ENCODE peak calls at places on chromosomes 1 and 21, in six cellular contexts. W, S, Z, J, T and V are unnamed samples.

GRCh38 chr1:15736666-15737229 is 690 bp downstream of the SLC25A34 start:
- DNase-seq in W (no peak), S (no peak), Z (no peak), J (no peak), T (no peak), V (no peak)

GRCh38 chr1:230167419-230167852 is 100.4 kb downstream of the GALNT2 start:
- DNase-seq in W (peak), S (peak), Z (peak), J (peak), T (peak), V (peak)

GRCh38 chr1:3625151-3625907 is 514 bp downstream of the TPRG1L start:
- DNase-seq in W (peak), S (peak), Z (peak), J (peak), T (no peak), V (peak)

GRCh38 chr1:230315099-230315498 is 111.0 kb downstream of the PGBD5 start:
- DNase-seq in W (no peak), S (no peak), Z (no peak), J (no peak), T (no peak), V (no peak)

GRCh38 chr1:4149281-4149680 is 249.2 kb upstream of the C1orf174 start:
- DNase-seq in W (no peak), S (no peak), Z (no peak), J (no peak), T (no peak), V (no peak)

GRCh38 chr1:232473319-232473718 is 156.6 kb downstream of the SIPA1L2 start:
- DNase-seq in W (peak), S (no peak), Z (no peak), J (no peak), T (no peak), V (no peak)

GRCh38 chr1:154145986-154146385 is 8.9 kb downstream of the NUP210L start:
- DNase-seq in W (no peak), S (no peak), Z (no peak), J (no peak), T (no peak), V (no peak)

GRCh38 chr1:221408117-221408516 is 333.8 kb downstream of the DUSP10 start:
- DNase-seq in W (no peak), S (no peak), Z (no peak), J (no peak), T (no peak), V (no peak)

GRCh38 chr1:239719642-239720258 is 333.4 kb downstream of the CHRM3 start:
- DNase-seq in W (no peak), S (no peak), Z (no peak), J (no peak), T (no peak), V (peak)

GRCh38 chr1:206835186-206835585 is 30.2 kb upstream of the IL20 start:
- DNase-seq in W (no peak), S (no peak), Z (no peak), J (no peak), T (no peak), V (no peak)

GRCh38 chr1:154423303-154423987 is 18.3 kb downstream of the IL6R start:
- DNase-seq in W (no peak), S (no peak), Z (no peak), J (peak), T (no peak), V (no peak)

GRCh38 chr1:179888071-179888470 is 6.0 kb downstream of the TOR1AIP1 start:
- DNase-seq in W (no peak), S (no peak), Z (no peak), J (no peak), T (no peak), V (peak)

GRCh38 chr1:33387512-33388079 is 43.3 kb downstream of the PHC2 start:
- DNase-seq in W (no peak), S (no peak), Z (no peak), J (no peak), T (no peak), V (no peak)

GRCh38 chr1:240093120-240093961 is 1.7 kb downstream of the FMN2 start:
- DNase-seq in W (peak), S (no peak), Z (no peak), J (no peak), T (no peak), V (no peak)

GRCh38 chr1:116666747-116667576 is 571 bp downstream of the IGSF3 start:
- DNase-seq in W (no peak), S (no peak), Z (no peak), J (no peak), T (no peak), V (no peak)

GRCh38 chr1:245121523-245121922 is 33.3 kb upstream of the KIF26B start:
- DNase-seq in W (no peak), S (no peak), Z (no peak), J (no peak), T (no peak), V (no peak)

GRCh38 chr1:44621841-44622286 is 52.4 kb downstream of the TMEM53 start:
- DNase-seq in W (no peak), S (no peak), Z (no peak), J (no peak), T (no peak), V (no peak)

GRCh38 chr21:35178812-35179211 is 129.7 kb upstream of the RUNX1 start:
- DNase-seq in W (no peak), S (no peak), Z (no peak), J (peak), T (no peak), V (no peak)

GRCh38 chr1:227885648-227886502 is 61.9 kb downstream of the WNT9A start:
- DNase-seq in W (peak), S (no peak), Z (peak), J (no peak), T (no peak), V (no peak)

GRCh38 chr1:9448132-9449105 is 90.8 kb upstream of the SLC25A33 start:
- DNase-seq in W (no peak), S (no peak), Z (no peak), J (peak), T (no peak), V (peak)

GRCh38 chr1:114344656-114345055 is 166.3 kb downstream of the TRIM33 start:
- DNase-seq in W (no peak), S (no peak), Z (no peak), J (no peak), T (no peak), V (no peak)

GRCh38 chr1:84853743-84854721 is 39.0 kb downstream of the LPAR3 start:
- DNase-seq in W (peak), S (no peak), Z (no peak), J (peak), T (peak), V (peak)

GRCh38 chr1:60227581-60228252 is 154.1 kb upstream of the C1orf87 start:
- DNase-seq in W (no peak), S (no peak), Z (no peak), J (peak), T (no peak), V (no peak)

GRCh38 chr21:42312626-42313104 is 2.5 kb downstream of the TFF3 start:
- DNase-seq in W (no peak), S (no peak), Z (no peak), J (no peak), T (no peak), V (no peak)

GRCh38 chr1:56235909-56236510 is 343.4 kb downstream of the PLPP3 start:
- DNase-seq in W (no peak), S (peak), Z (no peak), J (no peak), T (no peak), V (no peak)

GRCh38 chr1:229689915-229690314 is 63.9 kb downstream of the URB2 start:
- DNase-seq in W (no peak), S (no peak), Z (no peak), J (no peak), T (no peak), V (no peak)

GRCh38 chr1:88973520-88974137 is 18.8 kb downstream of the KYAT3 start:
- DNase-seq in W (peak), S (peak), Z (peak), J (peak), T (no peak), V (peak)
- TF ChIP-seq MYC in W (no peak), S (no peak), Z (no peak), J (no peak), T (no peak), V (no peak)

GRCh38 chr1:172671591-172671990 is 12.7 kb downstream of the FASLG start:
- DNase-seq in W (peak), S (no peak), Z (no peak), J (no peak), T (no peak), V (no peak)
- TF ChIP-seq MYC in W (no peak), S (no peak), Z (no peak), J (no peak), T (no peak), V (no peak)

DNA sequence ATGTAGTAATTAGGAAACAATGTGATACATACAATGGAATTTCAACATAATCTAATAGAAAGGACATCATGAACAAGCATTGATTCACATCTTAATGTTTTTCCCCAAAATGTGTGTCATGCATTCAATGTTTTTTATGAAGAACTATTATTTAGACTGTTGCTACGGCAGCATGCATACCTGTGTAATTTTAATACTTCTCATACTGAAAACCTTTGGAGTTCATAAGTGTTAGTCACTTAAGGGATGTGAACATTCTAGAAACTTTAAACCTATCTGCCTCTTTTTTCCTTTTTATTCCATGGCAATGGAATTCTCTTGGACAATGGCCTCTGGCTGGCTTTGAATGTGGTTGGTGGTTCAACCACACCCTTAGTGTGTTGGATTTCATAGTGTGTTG is 48.6 kb downstream of the TMPRSS15 start:
- DNase-seq in W (no peak), S (no peak), Z (no peak), J (no peak), T (no peak), V (no peak)
- TF ChIP-seq MYC in W (no peak), S (no peak), Z (no peak), J (no peak), T (no peak), V (no peak)

DNA sequence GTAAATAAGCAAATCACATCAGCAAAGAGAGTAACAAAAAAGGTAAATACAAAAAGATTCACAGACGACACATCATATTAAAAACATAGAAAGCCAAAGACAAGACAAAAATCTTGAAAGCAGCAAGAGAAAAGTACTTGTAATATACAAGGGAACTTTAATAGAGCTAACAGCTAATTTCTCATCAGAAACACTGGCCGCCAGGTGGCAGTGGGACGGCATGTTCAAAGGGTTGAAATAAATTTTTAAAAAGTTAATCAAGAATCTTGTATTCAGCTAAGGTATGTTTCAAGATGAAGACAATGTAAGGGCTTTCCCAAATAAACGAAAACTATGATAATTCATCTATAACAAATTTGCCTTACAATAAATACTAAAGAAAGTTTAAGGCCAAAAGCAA is 358.1 kb downstream of the LRRIQ3 start:
- DNase-seq in W (peak), S (peak), Z (no peak), J (no peak), T (no peak), V (peak)
- TF ChIP-seq MYC in W (no peak), S (no peak), Z (no peak), J (no peak), T (no peak), V (no peak)

DNA sequence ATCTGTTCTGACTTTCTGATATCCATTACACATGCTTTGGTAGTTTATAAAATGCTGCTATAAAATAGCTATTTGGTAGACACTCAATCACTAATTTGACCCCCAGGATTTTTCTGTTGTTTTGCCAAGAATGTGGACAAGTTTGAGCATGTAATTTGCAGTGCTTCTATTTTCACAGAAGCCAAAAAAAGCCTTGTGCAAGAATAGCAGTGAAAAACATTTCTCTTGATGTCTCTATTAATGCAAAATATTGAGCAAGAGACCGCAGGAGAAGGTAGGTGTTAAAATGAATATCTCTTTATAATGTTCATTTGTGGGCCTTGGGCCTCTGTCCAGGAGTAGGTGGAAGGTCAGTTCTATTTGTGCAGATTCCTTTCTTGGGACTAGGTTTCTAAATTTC is 22.5 kb downstream of the MAP3K7CL start:
- DNase-seq in W (no peak), S (no peak), Z (no peak), J (no peak), T (no peak), V (no peak)
- TF ChIP-seq MYC in W (no peak), S (no peak), Z (no peak), J (no peak), T (no peak), V (no peak)

DNA sequence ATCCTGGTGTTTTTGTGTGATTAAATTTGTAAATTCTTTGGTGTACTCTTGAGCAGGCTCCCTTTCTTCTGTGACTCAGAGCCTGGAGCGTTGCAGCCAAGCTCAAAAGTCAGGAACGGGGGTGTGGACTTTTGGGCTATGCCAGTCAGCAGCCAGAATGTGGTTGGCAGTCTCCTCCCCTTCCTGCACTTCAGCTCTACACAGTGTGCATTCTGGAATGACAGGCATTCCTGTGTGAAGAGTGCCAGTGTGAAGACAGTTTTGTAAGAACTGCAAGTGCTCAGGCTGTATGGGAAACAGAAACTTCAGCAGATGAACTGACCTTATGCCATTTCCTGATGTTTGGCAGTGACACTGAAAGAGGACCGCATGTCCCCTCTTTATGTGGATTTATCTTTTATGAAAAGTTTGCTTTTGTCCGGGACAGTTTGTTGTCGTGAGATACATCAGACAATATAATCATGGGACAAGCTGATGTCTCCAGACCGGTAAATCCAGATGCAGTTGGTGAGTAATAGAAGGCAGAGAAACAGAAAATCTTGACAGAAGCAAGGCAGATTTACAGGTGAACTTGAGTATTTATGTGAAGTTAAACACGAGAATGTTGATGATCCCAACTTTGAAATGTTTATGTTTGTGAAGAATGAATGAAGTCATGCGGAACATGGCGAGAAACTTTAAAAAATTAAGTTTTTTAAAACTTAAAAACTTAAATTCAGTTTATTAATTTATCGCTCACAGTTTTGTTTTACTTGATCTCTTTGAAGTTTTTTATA is 67.7 kb upstream of the RCC1 start:
- DNase-seq in W (peak), S (peak), Z (no peak), J (peak), T (no peak), V (peak)
- TF ChIP-seq MYC in W (no peak), S (no peak), Z (no peak), J (no peak), T (no peak), V (no peak)